ENCODE peak calls at places on chromosomes 2 and 18, in eight cellular contexts. L is Right ventricle myocardium superior; X is lower lobe of right lung; R is endothelial cell; K is SIG-M5; N is stimulated activated naive CD8-positive, alpha-beta T cell treated with anti-CD3 and anti-CD28 coated beads, Interleukin-15, Interleukin-2, amounts not matched to agents 100 U/mL and 50 U/mL, for 24 hours; C is OCI-M1; I is AG09319. H is an unnamed sample.

GRCh38 chr2:162244559-162245031 is 1.4 kb upstream of the FAP start:
- DNase-seq in L (peak; percentile 22), X (peak; percentile 52), R (no peak), K (no peak), N (no peak), C (no peak), I (no peak), H (no peak)

GRCh38 chr18:77000527-77000926 is 132.1 kb downstream of the MBP start:
- DNase-seq in L (peak; percentile 75), X (peak; percentile 74), R (peak; percentile 65), K (no peak), N (peak; percentile 66), C (peak; percentile 60), I (no peak), H (peak; percentile 76)

GRCh38 chr2:207180741-207181140 is 15.0 kb upstream of the KLF7 start:
- DNase-seq in L (no peak), X (no peak), R (no peak), K (no peak), N (no peak), C (no peak), I (no peak), H (no peak)

GRCh38 chr2:71060211-71060610 is 8.2 kb upstream of the NAGK start:
- DNase-seq in L (no peak), X (no peak), R (no peak), K (no peak), N (no peak), C (no peak), I (no peak), H (no peak)

GRCh38 chr2:118059919-118060478 is 28.3 kb upstream of the INSIG2 start:
- DNase-seq in L (no peak), X (no peak), R (no peak), K (no peak), N (no peak), C (no peak), I (peak; percentile 52), H (no peak)

GRCh38 chr2:16973586-16974274 is 308.1 kb upstream of the CYRIA start:
- DNase-seq in L (no peak), X (no peak), R (no peak), K (no peak), N (no peak), C (peak; percentile 22), I (no peak), H (no peak)

GRCh38 chr18:37701967-37702366 is 136.4 kb upstream of the CELF4 start:
- DNase-seq in L (no peak), X (no peak), R (no peak), K (no peak), N (no peak), C (peak; percentile 69), I (no peak), H (no peak)

GRCh38 chr2:136238552-136239346 is 120.8 kb upstream of the CXCR4 start:
- DNase-seq in L (peak; percentile 39), X (no peak), R (no peak), K (peak; percentile 87), N (peak; percentile 41), C (peak; percentile 91), I (no peak), H (no peak)

GRCh38 chr2:119684553-119684952 is 5.6 kb downstream of the TMEM177 start:
- DNase-seq in L (no peak), X (no peak), R (no peak), K (no peak), N (no peak), C (no peak), I (no peak), H (no peak)

GRCh38 chr18:35376742-35377695 is at the start of gene ZNF396:
- DNase-seq in L (peak; percentile 93), X (peak; percentile 93), R (peak; percentile 77), K (no peak), N (peak; percentile 79), C (peak; percentile 53), I (peak; percentile 12), H (peak; percentile 91)

GRCh38 chr2:172307800-172308199 is 119.6 kb upstream of the ITGA6 start:
- DNase-seq in L (no peak), X (no peak), R (peak; percentile 12), K (no peak), N (no peak), C (no peak), I (no peak), H (no peak)